ENCODE peak calls at places on chromosomes 7 and 10, in four cellular contexts. U is testis, E is endothelial cell, G is NCI-H226. C is an unnamed sample.

GRCh38 chr10:128130051-128130450 is 3.8 kb upstream of the MKI67 start:
- DNase-seq in G (no peak), E (no peak), U (no peak), C (no peak)

GRCh38 chr7:118713039-118713438 is 488.5 kb downstream of the ANKRD7 start:
- DNase-seq in G (no peak), E (no peak), U (no peak), C (no peak)

GRCh38 chr10:73940634-73941221 is 29.8 kb downstream of the PLAU start:
- DNase-seq in G (peak; percentile 45), E (peak; percentile 88), U (peak; percentile 92), C (peak; percentile 89)

GRCh38 chr10:69644658-69645295 is 14.7 kb downstream of the FAM241B start:
- DNase-seq in U (peak; percentile 72), G (peak; percentile 39), E (peak; percentile 79), C (peak; percentile 81)

GRCh38 chr10:127889605-127890195 is 3.0 kb downstream of the CLRN3 start:
- DNase-seq in G (no peak), E (no peak), U (no peak), C (no peak)

GRCh38 chr7:130894146-130895005 is 160.4 kb upstream of the KLF14 start:
- DNase-seq in E (no peak), U (no peak), G (peak; percentile 84), C (no peak)

GRCh38 chr7:40186586-40186985 is 51.8 kb downstream of the SUGCT start:
- DNase-seq in U (no peak), G (no peak), E (no peak), C (peak; percentile 41)

GRCh38 chr7:157565201-157565626 is 228.4 kb downstream of the DNAJB6 start:
- DNase-seq in U (no peak), E (no peak), G (no peak), C (no peak)

GRCh38 chr7:78635394-78635793 is 818.1 kb downstream of the MAGI2 start:
- DNase-seq in U (no peak), E (no peak), G (no peak), C (no peak)

GRCh38 chr10:33388805-33389204 is 54.3 kb upstream of the NRP1 start:
- DNase-seq in G (no peak), U (no peak), E (no peak), C (no peak)

GRCh38 chr10:79102056-79102874 is 33.5 kb downstream of the ZMIZ1 start:
- DNase-seq in U (peak; percentile 78), G (peak; percentile 25), E (no peak), C (no peak)

GRCh38 chr10:89213191-89213808 is 6.2 kb upstream of the CH25H start:
- DNase-seq in G (peak; percentile 20), E (no peak), U (no peak), C (peak; percentile 52)

GRCh38 chr7:64686493-64687184 is 20.7 kb downstream of the ZNF107 start:
- DNase-seq in E (no peak), U (no peak), G (no peak), C (no peak)

GRCh38 chr10:80539421-80539999 is 1.8 kb downstream of the SH2D4B start:
- DNase-seq in G (no peak), U (no peak), E (no peak), C (no peak)

GRCh38 chr7:102421706-102422105 is 11.7 kb upstream of the ORAI2 start:
- DNase-seq in U (no peak), G (no peak), E (no peak), C (no peak)

GRCh38 chr7:122337011-122337410 is 32.5 kb upstream of the FEZF1 start:
- DNase-seq in G (no peak), U (no peak), E (no peak), C (no peak)

GRCh38 chr7:4468320-4469102 is 213.6 kb upstream of the FOXK1 start:
- DNase-seq in U (no peak), E (no peak), G (no peak), C (no peak)

GRCh38 chr7:28755255-28755654 is 202.9 kb downstream of the TRIL start:
- DNase-seq in U (no peak), E (no peak), G (peak; percentile 100), C (no peak)

GRCh38 chr10:22609719-22610118 is 104.7 kb downstream of the PIP4K2A start:
- DNase-seq in U (no peak), G (no peak), E (no peak), C (no peak)

GRCh38 chr7:22251906-22252495 is 105.0 kb downstream of the RAPGEF5 start:
- DNase-seq in U (no peak), G (no peak), E (no peak), C (no peak)

GRCh38 chr10:51203359-51203758 is 129.1 kb downstream of the PRKG1 start:
- DNase-seq in E (no peak), G (no peak), U (no peak), C (no peak)

GRCh38 chr10:101031796-101032636 is 982 bp downstream of the SFXN3 start:
- DNase-seq in U (peak; percentile 85), E (peak; percentile 59), G (peak; percentile 63), C (peak; percentile 80)

GRCh38 chr7:56115852-56116538 is at the start of gene NUPR2:
- DNase-seq in E (no peak), U (peak; percentile 23), G (no peak), C (no peak)

GRCh38 chr10:6119962-6120361 is 31.1 kb downstream of the RBM17 start:
- DNase-seq in U (no peak), E (no peak), G (no peak), C (no peak)

GRCh38 chr7:22393825-22394458 is 37.0 kb upstream of the RAPGEF5 start:
- DNase-seq in E (no peak), G (peak; percentile 24), U (no peak), C (no peak)

GRCh38 chr7:15780271-15780670 is 93.8 kb upstream of the MEOX2 start:
- DNase-seq in E (peak; percentile 50), G (peak; percentile 98), U (no peak), C (no peak)

GRCh38 chr7:80666376-80666775 is 27.9 kb downstream of the CD36 start:
- DNase-seq in U (no peak), E (no peak), G (no peak), C (no peak)

GRCh38 chr7:49324707-49325106 is 400.4 kb downstream of the CDC14C start:
- DNase-seq in E (no peak), U (peak; percentile 15), G (no peak), C (no peak)

GRCh38 chr7:135923700-135924261 is 53.4 kb downstream of the MTPN start:
- DNase-seq in G (peak; percentile 63), E (no peak), U (no peak), C (no peak)

GRCh38 chr7:151877911-151878835 is 1.3 kb upstream of the PRKAG2 start:
- DNase-seq in E (no peak), G (no peak), U (no peak), C (no peak)

GRCh38 chr10:16867556-16867955 is 50.3 kb upstream of the RSU1 start:
- DNase-seq in E (no peak), U (no peak), G (peak; percentile 56), C (no peak)

GRCh38 chr7:484365-485101 is 35.1 kb downstream of the PDGFA start:
- DNase-seq in E (no peak), G (no peak), U (no peak), C (no peak)

GRCh38 chr7:124051978-124052377 is 19.1 kb upstream of the TMEM229A start:
- DNase-seq in E (no peak), U (no peak), G (no peak), C (no peak)

C was measured in Karpas-422.